ENCODE peak calls at places on chromosomes 6 and 20, in seven cellular contexts. Y, R, B, E, O, X and L are unnamed samples.

GRCh38 chr6:92541457-92542060 is 877.8 kb downstream of the EPHA7 start:
- DNase-seq in Y (no peak), R (no peak), X (no peak), E (no peak), O (no peak), B (no peak), L (no peak)

GRCh38 chr6:130900913-130901312 is 73.7 kb downstream of the SMLR1 start:
- DNase-seq in O (no peak), B (peak; percentile 6), E (peak; percentile 66), Y (no peak), X (peak; percentile 39), R (peak; percentile 8), L (no peak)

GRCh38 chr6:38261626-38262025 is 378.1 kb downstream of the BTBD9 start:
- DNase-seq in R (no peak), E (no peak), B (no peak), O (no peak), Y (no peak), X (no peak), L (no peak)

GRCh38 chr20:4998160-4998651 is 3.1 kb downstream of the SLC23A2 start:
- DNase-seq in E (no peak), B (peak; percentile 55), Y (no peak), X (no peak), R (no peak), O (no peak), L (peak; percentile 73)

GRCh38 chr6:136696783-136697364 is 95.4 kb downstream of the MAP3K5 start:
- DNase-seq in X (no peak), O (no peak), Y (no peak), E (no peak), R (no peak), B (no peak), L (no peak)

GRCh38 chr6:13357551-13358075 is 29.3 kb upstream of the TBC1D7 start:
- DNase-seq in E (peak; percentile 68), R (peak; percentile 48), Y (no peak), O (no peak), B (no peak), X (no peak), L (no peak)

GRCh38 chr6:16334671-16335070 is 96.3 kb downstream of the GMPR start:
- DNase-seq in B (peak; percentile 19), R (peak; percentile 70), O (no peak), Y (no peak), X (peak; percentile 78), E (peak; percentile 95), L (no peak)

GRCh38 chr20:64205611-64206026 is 41.4 kb downstream of the MYT1 start:
- DNase-seq in R (no peak), B (no peak), X (no peak), E (no peak), O (no peak), Y (no peak), L (no peak)

GRCh38 chr6:159695984-159696383 is 2.9 kb upstream of the SOD2 start:
- DNase-seq in E (peak; percentile 51), O (no peak), B (no peak), X (no peak), Y (no peak), R (peak; percentile 49), L (no peak)

GRCh38 chr6:46985943-46986342 is 56.2 kb downstream of the ADGRF1 start:
- DNase-seq in X (no peak), O (no peak), E (no peak), R (no peak), Y (no peak), B (no peak), L (no peak)

GRCh38 chr6:90197854-90198496 is 98.7 kb downstream of the BACH2 start:
- DNase-seq in Y (no peak), X (no peak), E (peak; percentile 83), R (peak; percentile 44), B (no peak), O (no peak), L (no peak)

GRCh38 chr20:47727909-47728361 is 57.3 kb downstream of the SULF2 start:
- DNase-seq in B (no peak), X (no peak), Y (no peak), O (no peak), E (no peak), R (no peak), L (no peak)

GRCh38 chr20:41173791-41174341 is 36.5 kb downstream of the PLCG1 start:
- DNase-seq in X (peak; percentile 17), B (no peak), E (no peak), Y (peak; percentile 7), R (no peak), O (peak; percentile 21), L (no peak)

GRCh38 chr20:15882553-15882952 is 690.7 kb downstream of the KIF16B start:
- DNase-seq in E (peak; percentile 13), O (no peak), B (no peak), Y (no peak), X (no peak), R (no peak), L (no peak)

GRCh38 chr6:29424575-29424974 is 9.8 kb downstream of the OR12D1 start:
- DNase-seq in X (no peak), E (no peak), Y (no peak), R (no peak), B (no peak), O (no peak), L (no peak)

GRCh38 chr6:35552285-35552917 is 39.7 kb upstream of the TULP1 start:
- DNase-seq in B (peak; percentile 8), O (peak; percentile 53), X (no peak), R (no peak), Y (no peak), E (peak; percentile 11), L (peak; percentile 34)

GRCh38 chr6:38634518-38634917 is 5.2 kb downstream of the BTBD9 start:
- DNase-seq in X (no peak), O (no peak), B (no peak), E (no peak), R (no peak), Y (no peak), L (no peak)

GRCh38 chr6:36759177-36759757 is 61.6 kb downstream of the RAB44 start:
- DNase-seq in X (peak; percentile 82), O (peak; percentile 88), Y (peak; percentile 76), R (peak; percentile 45), E (peak; percentile 73), B (peak; percentile 82), L (peak; percentile 88)

GRCh38 chr6:43926644-43927524 is 156.9 kb downstream of the VEGFA start:
- DNase-seq in R (peak; percentile 69), E (peak; percentile 98), O (peak; percentile 72), X (peak; percentile 78), Y (peak; percentile 55), B (peak; percentile 11), L (no peak)

GRCh38 chr6:4491501-4492260 is 284.5 kb upstream of the CDYL start:
- DNase-seq in O (no peak), B (no peak), R (no peak), E (no peak), X (no peak), Y (no peak), L (no peak)

GRCh38 chr20:17036546-17036945 is 190.3 kb upstream of the PCSK2 start:
- DNase-seq in B (no peak), X (no peak), Y (no peak), E (peak; percentile 8), R (no peak), O (no peak), L (no peak)

GRCh38 chr6:42333622-42334021 is 116.0 kb upstream of the MRPS10 start:
- DNase-seq in R (no peak), O (no peak), Y (no peak), E (no peak), X (no peak), B (no peak), L (no peak)

GRCh38 chr6:83459663-83460062 is 28.8 kb upstream of the ME1 start:
- DNase-seq in Y (no peak), R (no peak), X (no peak), O (no peak), E (no peak), B (no peak), L (no peak)
- TF ChIP-seq CTCF in Y (no peak), R (no peak), X (no peak), O (no peak), E (no peak), B (no peak), L (no peak)

GRCh38 chr20:44750081-44750805 is 4.6 kb downstream of the KCNK15 start:
- DNase-seq in B (no peak), Y (no peak), O (no peak), R (no peak), X (no peak), E (no peak), L (no peak)
- TF ChIP-seq CTCF in B (peak; percentile 51), Y (no peak), O (no peak), R (peak; percentile 3), X (no peak), E (peak; percentile 25), L (peak; percentile 21)

GRCh38 chr6:56891754-56892153 is 63.2 kb upstream of the BEND6 start:
- DNase-seq in X (no peak), O (no peak), R (peak; percentile 8), E (peak; percentile 63), Y (no peak), B (no peak), L (no peak)
- TF ChIP-seq CTCF in X (no peak), O (no peak), R (peak; percentile 27), E (peak; percentile 40), Y (no peak), B (no peak), L (peak; percentile 8)

DNA sequence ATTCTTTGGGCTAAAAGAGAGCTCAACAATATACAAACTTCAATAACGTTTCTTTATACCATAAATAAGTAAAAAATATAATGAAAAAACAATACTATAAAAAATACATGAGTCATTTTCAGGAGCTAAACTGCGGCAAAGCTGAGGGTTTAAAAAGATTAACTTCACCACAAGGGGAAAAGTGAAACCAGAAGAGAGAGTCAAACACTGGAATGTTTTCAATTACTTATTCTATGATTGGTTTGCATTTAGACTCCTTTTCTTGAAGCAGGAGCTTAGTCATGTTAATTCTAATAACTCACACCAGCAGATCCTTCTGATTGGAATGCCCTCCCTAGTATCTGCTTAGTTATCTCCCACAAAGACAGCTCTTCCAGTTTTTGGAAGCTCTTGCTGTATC is 627.3 kb downstream of the UTRN start:
- DNase-seq in O (no peak), X (no peak), Y (no peak), R (peak; percentile 57), E (peak; percentile 86), B (no peak), L (no peak)
- TF ChIP-seq CTCF in O (no peak), X (no peak), Y (no peak), R (peak; percentile 35), E (peak; percentile 44), B (no peak), L (no peak)

GRCh38 chr6:32153252-32153834 is 598 bp upstream of the PPT2 start:
- DNase-seq in Y (peak; percentile 21), O (peak; percentile 28), E (no peak), X (peak; percentile 57), R (no peak), B (peak; percentile 40), L (no peak)
- TF ChIP-seq CTCF in Y (peak; percentile 38), O (no peak), E (peak; percentile 30), X (peak; percentile 40), R (peak; percentile 45), B (no peak), L (no peak)